ENCODE peak calls at places on chromosome 12, in eight cellular contexts. K, O, T, Y, N, F, U and J are unnamed samples.
A peak's percentile ranks its signal among the peaks of the same experiment; 100 is the strongest.

GRCh38 chr12:67514502-67514901 is 134.0 kb upstream of the DYRK2 start:
- DNase-seq in F (no peak), K (no peak), U (no peak), Y (no peak), N (no peak), T (no peak), O (no peak), J (no peak)

GRCh38 chr12:65355461-65355860 is 77.0 kb downstream of the MSRB3 start:
- DNase-seq in U (no peak), T (no peak), N (peak; percentile 27), Y (no peak), F (no peak), O (no peak), K (no peak), J (no peak)

GRCh38 chr12:101050631-101051030 is 159.4 kb downstream of the SLC5A8 start:
- DNase-seq in N (peak; percentile 28), U (no peak), O (no peak), Y (no peak), T (no peak), K (no peak), F (no peak), J (no peak)

GRCh38 chr12:56884421-56884820 is 49.8 kb downstream of the SDR9C7 start:
- DNase-seq in O (no peak), K (no peak), U (no peak), F (no peak), N (no peak), T (no peak), Y (no peak), J (no peak)

GRCh38 chr12:31326689-31327659 is 1.0 kb upstream of the SINHCAF start:
- DNase-seq in F (no peak), O (peak; percentile 50), Y (no peak), K (no peak), U (no peak), N (peak; percentile 43), T (no peak), J (no peak)

GRCh38 chr12:48454675-48455074 is 17.7 kb upstream of the ANP32D start:
- DNase-seq in N (no peak), K (no peak), U (no peak), T (peak; percentile 45), F (no peak), Y (peak; percentile 7), O (no peak), J (peak; percentile 8)

GRCh38 chr12:118645219-118645618 is 268.9 kb downstream of the SUDS3 start:
- DNase-seq in F (no peak), T (peak; percentile 58), K (no peak), Y (no peak), N (no peak), U (no peak), O (peak; percentile 92), J (no peak)

GRCh38 chr12:52073531-52073950 is 3.8 kb downstream of the ATG101 start:
- DNase-seq in T (no peak), Y (no peak), O (no peak), U (no peak), K (no peak), F (no peak), N (no peak), J (no peak)

GRCh38 chr12:7832059-7832696 is 40.5 kb downstream of the SLC2A14 start:
- DNase-seq in U (peak; percentile 83), F (no peak), N (peak; percentile 65), Y (peak; percentile 13), O (peak; percentile 71), K (no peak), T (peak; percentile 85), J (peak; percentile 56)

GRCh38 chr12:96218989-96219678 is 25.0 kb downstream of the ELK3 start:
- DNase-seq in F (no peak), K (no peak), O (no peak), T (no peak), N (no peak), Y (no peak), U (peak; percentile 28), J (no peak)

GRCh38 chr12:30874455-30875313 is 51.9 kb upstream of the TSPAN11 start:
- DNase-seq in U (no peak), K (no peak), O (peak; percentile 77), T (no peak), F (no peak), Y (no peak), N (no peak), J (no peak)

GRCh38 chr12:121188227-121188626 is 21.7 kb upstream of the P2RX4 start:
- DNase-seq in T (no peak), O (no peak), Y (no peak), F (no peak), K (no peak), U (no peak), N (no peak), J (no peak)

GRCh38 chr12:121189061-121189886 is 20.7 kb upstream of the P2RX4 start:
- DNase-seq in N (no peak), T (no peak), Y (no peak), F (no peak), K (no peak), U (no peak), O (peak; percentile 65), J (peak; percentile 55)

GRCh38 chr12:121190523-121191031 is 19.4 kb upstream of the P2RX4 start:
- DNase-seq in F (no peak), N (peak; percentile 82), U (no peak), K (no peak), O (peak; percentile 62), Y (no peak), T (peak; percentile 22), J (peak; percentile 97)

GRCh38 chr12:121187501-121187900 is 22.4 kb upstream of the P2RX4 start:
- DNase-seq in O (no peak), T (no peak), N (no peak), U (no peak), K (no peak), F (no peak), Y (no peak), J (no peak)

GRCh38 chr12:121189887-121190155 is 20.1 kb upstream of the P2RX4 start:
- DNase-seq in T (no peak), Y (no peak), F (no peak), O (no peak), N (no peak), K (no peak), U (no peak), J (no peak)
- H3K4me3 ChIP-seq in T (no peak overlapping the region), Y (no peak overlapping the region), F (no peak overlapping the region), O (no peak overlapping the region), N (no peak overlapping the region), K (no peak overlapping the region), U (no peak overlapping the region), J (no peak overlapping the region)

GRCh38 chr12:104480012-104480411 is 23.3 kb downstream of the CHST11 start:
- DNase-seq in U (no peak), K (no peak), N (no peak), F (no peak), T (no peak), O (no peak), Y (no peak), J (no peak)
- H3K4me3 ChIP-seq in U (no peak overlapping the region), K (no peak overlapping the region), N (no peak overlapping the region), F (no peak overlapping the region), T (no peak overlapping the region), O (no peak overlapping the region), Y (no peak overlapping the region), J (no peak overlapping the region)

DNA sequence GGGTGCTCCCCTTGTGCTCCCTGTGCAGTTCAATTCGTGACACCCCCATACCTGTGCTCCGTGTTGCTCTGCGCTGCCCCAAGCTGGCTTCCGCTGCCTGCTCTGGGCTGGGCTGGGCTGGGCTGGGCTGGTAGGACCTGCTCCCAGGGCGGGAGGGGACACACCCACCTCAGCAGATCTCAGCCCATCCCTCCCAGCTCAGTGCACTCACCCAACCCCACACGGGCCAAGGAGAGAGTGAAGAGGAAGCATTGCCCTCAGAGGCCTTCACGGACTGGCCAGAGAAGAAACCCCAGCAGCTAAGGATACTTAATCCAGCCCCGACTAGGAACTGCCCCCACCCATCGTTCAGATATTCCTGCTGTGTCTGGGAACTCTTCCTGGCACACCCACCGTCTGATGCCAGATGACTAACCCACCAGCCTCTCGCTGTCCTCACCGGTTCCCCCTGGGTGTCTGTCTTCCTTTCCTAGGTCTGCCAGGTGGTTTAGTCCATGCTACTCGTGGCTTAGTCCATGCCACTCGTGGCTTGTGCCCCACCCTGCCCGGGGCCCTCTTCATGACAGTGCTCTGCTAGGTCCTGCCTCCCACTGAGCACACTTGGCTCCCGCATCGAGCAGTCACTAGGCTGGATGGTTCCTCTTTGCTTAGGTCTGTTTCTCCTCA is at the start of gene LPAR5:
- DNase-seq in N (no peak), O (peak; percentile 82), K (peak; percentile 75), T (no peak), Y (no peak), U (peak; percentile 48), F (peak; percentile 44), J (peak; percentile 12)
- H3K4me3 ChIP-seq in N (no peak within 1 kb of the TSS), O (no peak within 1 kb of the TSS), K (no peak within 1 kb of the TSS), T (no peak within 1 kb of the TSS), Y (peak within 1 kb of the TSS; percentile 49), U (no peak within 1 kb of the TSS), F (no peak within 1 kb of the TSS), J (no peak within 1 kb of the TSS)

DNA sequence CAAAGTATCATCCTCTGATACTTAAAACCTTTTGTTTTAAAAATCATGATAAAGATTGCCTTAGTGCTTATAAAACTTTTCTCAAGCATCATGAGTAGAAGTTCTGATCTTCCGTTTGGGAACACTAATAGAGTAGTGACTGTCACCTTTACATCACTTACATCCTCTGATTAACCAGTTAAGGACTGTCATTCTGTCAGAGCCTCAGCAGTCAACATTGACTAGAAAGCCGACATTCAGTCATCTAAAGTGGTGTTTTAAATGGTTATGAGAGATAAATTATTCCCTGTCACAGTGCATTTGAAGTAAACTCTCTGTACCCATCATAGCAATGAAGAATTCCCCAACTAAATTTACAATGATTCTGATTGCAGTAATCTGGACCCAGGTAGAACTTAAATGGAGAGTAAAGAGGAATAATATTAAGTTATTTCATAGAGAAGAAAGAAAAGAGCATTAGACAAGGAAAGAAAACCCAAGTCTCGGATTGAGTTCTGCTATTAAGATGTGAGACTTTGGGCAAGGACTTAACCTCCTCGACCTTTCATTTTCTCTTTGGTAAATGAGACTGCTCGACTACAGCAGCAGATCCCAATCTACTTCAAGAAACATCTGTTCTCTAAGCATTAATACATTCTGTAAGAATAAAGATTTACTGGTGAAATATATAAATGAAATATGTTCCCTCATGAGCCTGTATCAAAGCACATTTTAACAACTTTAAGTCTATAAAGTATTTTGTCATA is 563.9 kb upstream of the LMO3 start:
- DNase-seq in U (no peak), O (no peak), T (no peak), K (no peak), F (no peak), Y (no peak), N (no peak), J (no peak)
- H3K4me3 ChIP-seq in U (no peak overlapping the region), O (no peak overlapping the region), T (no peak overlapping the region), K (no peak overlapping the region), F (no peak overlapping the region), Y (no peak overlapping the region), N (no peak overlapping the region), J (no peak overlapping the region)